ENCODE peak calls at places on chromosomes 13 and 19, in four cellular contexts. One of them, this sample, is unnamed.
A peak's percentile ranks its signal among the peaks of the same experiment; 100 is the strongest.

GRCh38 chr19:46861691-46862503 is 1.1 kb downstream of the ARHGAP35 start:
- DNase-seq in AG09309: no peak
- DNase-seq in right lobe of liver: peak; percentile 66
- DNase-seq in PC-9: no peak
- DNase-seq in this sample: peak; percentile 48

GRCh38 chr13:79380943-79381445 is 25.1 kb downstream of the RBM26 start:
- DNase-seq in PC-9: no peak
- DNase-seq in AG09309: no peak
- DNase-seq in right lobe of liver: no peak
- DNase-seq in this sample: no peak

GRCh38 chr19:42634409-42635232 is 39.9 kb upstream of the CEACAM8 start:
- DNase-seq in PC-9: no peak
- DNase-seq in right lobe of liver: no peak
- DNase-seq in AG09309: no peak
- DNase-seq in this sample: peak; percentile 58

GRCh38 chr19:5691930-5692784 is 2.1 kb downstream of the RPL36 start:
- DNase-seq in right lobe of liver: no peak
- DNase-seq in AG09309: no peak
- DNase-seq in PC-9: no peak
- DNase-seq in this sample: peak; percentile 63

GRCh38 chr19:36009220-36009619 is 607 bp upstream of the SYNE4 start:
- DNase-seq in PC-9: no peak
- DNase-seq in AG09309: no peak
- DNase-seq in right lobe of liver: peak; percentile 79
- DNase-seq in this sample: peak; percentile 66

GRCh38 chr13:113763961-113764792 is 5.2 kb downstream of the TMEM255B start:
- DNase-seq in PC-9: no peak
- DNase-seq in AG09309: no peak
- DNase-seq in right lobe of liver: no peak
- DNase-seq in this sample: no peak

GRCh38 chr13:31945202-31945978 is 86.2 kb upstream of the FRY start:
- DNase-seq in PC-9: peak; percentile 97
- DNase-seq in AG09309: peak; percentile 84
- DNase-seq in right lobe of liver: peak; percentile 57
- DNase-seq in this sample: peak; percentile 87

GRCh38 chr13:33179463-33179862 is 106.1 kb downstream of the STARD13 start:
- DNase-seq in PC-9: no peak
- DNase-seq in AG09309: no peak
- DNase-seq in right lobe of liver: no peak
- DNase-seq in this sample: no peak

GRCh38 chr13:46893820-46894533 is 2.9 kb downstream of the HTR2A start:
- DNase-seq in PC-9: no peak
- DNase-seq in right lobe of liver: peak; percentile 71
- DNase-seq in AG09309: no peak
- DNase-seq in this sample: peak; percentile 79

GRCh38 chr19:5292843-5293606 is 47.6 kb downstream of the PTPRS start:
- DNase-seq in right lobe of liver: no peak
- DNase-seq in AG09309: no peak
- DNase-seq in PC-9: no peak
- DNase-seq in this sample: peak; percentile 90

GRCh38 chr13:26219726-26220125 is 2.4 kb downstream of the RNF6 start:
- DNase-seq in AG09309: peak; percentile 25
- DNase-seq in PC-9: no peak
- DNase-seq in right lobe of liver: no peak
- DNase-seq in this sample: no peak

GRCh38 chr13:47094734-47095434 is 198.0 kb upstream of the HTR2A start:
- DNase-seq in right lobe of liver: no peak
- DNase-seq in PC-9: no peak
- DNase-seq in AG09309: no peak
- DNase-seq in this sample: no peak

GRCh38 chr19:55157064-55157908 is at the start of gene TNNI3:
- DNase-seq in AG09309: no peak
- DNase-seq in PC-9: no peak
- DNase-seq in right lobe of liver: no peak
- DNase-seq in this sample: no peak

GRCh38 chr19:35169226-35169995 is 14.9 kb downstream of the FXYD5 start:
- DNase-seq in PC-9: peak; percentile 72
- DNase-seq in right lobe of liver: no peak
- DNase-seq in AG09309: no peak
- DNase-seq in this sample: no peak

GRCh38 chr13:41694902-41695301 is 237.6 kb downstream of the RGCC start:
- DNase-seq in AG09309: peak; percentile 91
- DNase-seq in right lobe of liver: no peak
- DNase-seq in PC-9: no peak
- DNase-seq in this sample: peak; percentile 81

GRCh38 chr13:110771194-110771593 is 57.7 kb downstream of the ING1 start:
- DNase-seq in PC-9: no peak
- DNase-seq in AG09309: no peak
- DNase-seq in right lobe of liver: no peak
- DNase-seq in this sample: no peak

GRCh38 chr19:31974290-31974689 is 371.1 kb upstream of the ZNF507 start:
- DNase-seq in right lobe of liver: no peak
- DNase-seq in AG09309: no peak
- DNase-seq in PC-9: no peak
- DNase-seq in this sample: no peak

GRCh38 chr13:30679483-30680330 is 55.6 kb upstream of the ALOX5AP start:
- DNase-seq in PC-9: no peak
- DNase-seq in right lobe of liver: no peak
- DNase-seq in AG09309: no peak
- DNase-seq in this sample: no peak

GRCh38 chr19:44512326-44513298 is 12.3 kb upstream of the ZNF180 start:
- DNase-seq in right lobe of liver: no peak
- DNase-seq in AG09309: peak; percentile 31
- DNase-seq in PC-9: peak; percentile 73
- DNase-seq in this sample: peak; percentile 42

GRCh38 chr13:92574499-92574898 is 652.1 kb upstream of the GPC6 start:
- DNase-seq in right lobe of liver: no peak
- DNase-seq in PC-9: no peak
- DNase-seq in AG09309: no peak
- DNase-seq in this sample: no peak

GRCh38 chr19:55209430-55210119 is at the start of gene PTPRH:
- DNase-seq in right lobe of liver: no peak
- DNase-seq in AG09309: no peak
- DNase-seq in PC-9: peak; percentile 70
- DNase-seq in this sample: no peak

GRCh38 chr13:36718146-36718545 is 44.3 kb downstream of the SERTM1 start:
- DNase-seq in PC-9: no peak
- DNase-seq in right lobe of liver: no peak
- DNase-seq in AG09309: no peak
- DNase-seq in this sample: no peak

GRCh38 chr13:37868691-37869505 is 674 bp downstream of the TRPC4 start:
- DNase-seq in PC-9: no peak
- DNase-seq in AG09309: no peak
- DNase-seq in right lobe of liver: peak; percentile 31
- DNase-seq in this sample: peak; percentile 9

GRCh38 chr19:43780706-43781525 is at the start of gene KCNN4:
- DNase-seq in PC-9: peak; percentile 80
- DNase-seq in AG09309: peak; percentile 39
- DNase-seq in right lobe of liver: no peak
- DNase-seq in this sample: peak; percentile 68

GRCh38 chr13:29547135-29547534 is 48.4 kb downstream of the SLC7A1 start:
- DNase-seq in PC-9: no peak
- DNase-seq in AG09309: no peak
- DNase-seq in right lobe of liver: no peak
- DNase-seq in this sample: no peak

GRCh38 chr13:80706164-80706471 is 365.2 kb upstream of the SPRY2 start:
- DNase-seq in PC-9: no peak
- DNase-seq in right lobe of liver: no peak
- DNase-seq in AG09309: no peak
- DNase-seq in this sample: no peak

GRCh38 chr13:71866173-71867091 is 572 bp downstream of the DACH1 start:
- DNase-seq in PC-9: no peak
- DNase-seq in right lobe of liver: peak; percentile 60
- DNase-seq in AG09309: no peak
- DNase-seq in this sample: no peak

GRCh38 chr19:13029301-13029880 is 34.1 kb downstream of the NFIX start:
- DNase-seq in right lobe of liver: no peak
- DNase-seq in AG09309: no peak
- DNase-seq in PC-9: no peak
- DNase-seq in this sample: no peak

GRCh38 chr19:13027557-13027956 is 32.3 kb downstream of the NFIX start:
- DNase-seq in right lobe of liver: no peak
- DNase-seq in PC-9: no peak
- DNase-seq in AG09309: no peak
- DNase-seq in this sample: no peak

GRCh38 chr19:13031917-13032623 is 36.8 kb downstream of the NFIX start:
- DNase-seq in AG09309: no peak
- DNase-seq in right lobe of liver: no peak
- DNase-seq in PC-9: peak; percentile 68
- DNase-seq in this sample: peak; percentile 82

GRCh38 chr19:13028027-13028426 is 32.8 kb downstream of the NFIX start:
- DNase-seq in PC-9: no peak
- DNase-seq in AG09309: no peak
- DNase-seq in right lobe of liver: no peak
- DNase-seq in this sample: no peak

GRCh38 chr19:13029893-13030292 is 34.6 kb downstream of the NFIX start:
- DNase-seq in PC-9: no peak
- DNase-seq in right lobe of liver: no peak
- DNase-seq in AG09309: no peak
- DNase-seq in this sample: peak; percentile 61
- TF ChIP-seq CTCF in PC-9: peak; percentile 56
- TF ChIP-seq CTCF in right lobe of liver: peak; percentile 31
- TF ChIP-seq CTCF in AG09309: peak; percentile 32
- TF ChIP-seq CTCF in this sample: peak; percentile 36

GRCh38 chr19:49408816-49409440 is 14.3 kb downstream of the PTH2 start:
- DNase-seq in PC-9: no peak
- DNase-seq in right lobe of liver: no peak
- DNase-seq in AG09309: no peak
- DNase-seq in this sample: no peak
- H3K4me3 ChIP-seq in PC-9: no peak overlapping the region
- H3K4me3 ChIP-seq in right lobe of liver: no peak overlapping the region
- H3K4me3 ChIP-seq in AG09309: no peak overlapping the region
- H3K4me3 ChIP-seq in this sample: no peak overlapping the region

GRCh38 chr19:50817941-50818858 is 5.4 kb downstream of the KLK1 start:
- DNase-seq in PC-9: no peak
- DNase-seq in AG09309: no peak
- DNase-seq in right lobe of liver: no peak
- DNase-seq in this sample: peak; percentile 72
- TF ChIP-seq CTCF in PC-9: no peak
- TF ChIP-seq CTCF in AG09309: no peak
- TF ChIP-seq CTCF in right lobe of liver: no peak
- TF ChIP-seq CTCF in this sample: no peak

GRCh38 chr19:2594319-2594718 is 108.2 kb downstream of the GNG7 start:
- DNase-seq in PC-9: no peak
- DNase-seq in right lobe of liver: no peak
- DNase-seq in AG09309: no peak
- DNase-seq in this sample: no peak

GRCh38 chr19:2592824-2593223 is 109.7 kb downstream of the GNG7 start:
- DNase-seq in right lobe of liver: no peak
- DNase-seq in PC-9: no peak
- DNase-seq in AG09309: no peak
- DNase-seq in this sample: no peak

GRCh38 chr19:2591537-2592291 is 110.8 kb downstream of the GNG7 start:
- DNase-seq in PC-9: no peak
- DNase-seq in right lobe of liver: no peak
- DNase-seq in AG09309: no peak
- DNase-seq in this sample: no peak

GRCh38 chr19:2589441-2589840 is 113.1 kb downstream of the GNG7 start:
- DNase-seq in AG09309: no peak
- DNase-seq in PC-9: no peak
- DNase-seq in right lobe of liver: no peak
- DNase-seq in this sample: no peak

DNA sequence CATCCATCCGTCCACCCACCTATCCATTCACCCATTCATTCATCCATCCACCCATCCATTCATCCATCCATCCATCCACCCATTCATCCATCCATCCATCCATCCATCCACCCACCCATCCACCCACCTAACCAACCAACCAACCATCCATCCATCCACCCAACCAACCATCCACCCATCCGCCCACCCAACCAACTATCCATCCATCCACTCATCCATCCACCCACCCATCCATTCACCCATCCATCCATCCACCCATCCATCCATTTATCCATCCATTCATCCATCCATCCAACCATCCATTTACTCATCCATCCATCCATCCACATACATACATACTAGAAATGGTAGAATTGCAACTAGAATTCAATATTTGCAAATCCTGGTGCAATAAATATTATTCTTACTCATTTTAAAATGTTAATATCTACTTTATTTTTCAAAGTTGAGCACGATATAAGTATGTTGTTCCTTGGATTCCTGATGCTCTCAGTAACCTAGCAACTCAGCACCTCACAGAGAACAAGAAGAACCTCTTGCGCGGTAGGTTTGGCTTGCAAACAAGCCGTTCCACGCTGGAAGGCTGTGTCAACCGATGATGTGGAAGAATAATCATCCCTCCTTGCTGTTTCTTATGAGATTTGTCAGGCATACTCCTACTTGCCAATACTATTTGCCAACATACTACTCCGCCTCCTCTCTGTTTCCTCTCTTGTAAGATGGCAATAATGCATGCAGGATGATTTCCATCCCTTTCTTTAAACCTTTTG is 111.7 kb downstream of the GNG7 start:
- DNase-seq in AG09309: no peak
- DNase-seq in right lobe of liver: no peak
- DNase-seq in PC-9: no peak
- DNase-seq in this sample: no peak
- H3K4me3 ChIP-seq in AG09309: no peak overlapping the region
- H3K4me3 ChIP-seq in right lobe of liver: no peak overlapping the region
- H3K4me3 ChIP-seq in PC-9: no peak overlapping the region
- H3K4me3 ChIP-seq in this sample: no peak overlapping the region

GRCh38 chr19:18419195-18419698 is at the start of gene SSBP4:
- DNase-seq in right lobe of liver: peak; percentile 76
- DNase-seq in AG09309: no peak
- DNase-seq in PC-9: peak; percentile 48
- DNase-seq in this sample: peak; percentile 80
- TF ChIP-seq CTCF in right lobe of liver: peak; percentile 24
- TF ChIP-seq CTCF in AG09309: peak; percentile 2
- TF ChIP-seq CTCF in PC-9: no peak
- TF ChIP-seq CTCF in this sample: no peak

GRCh38 chr19:40723661-40724254 is 6.8 kb downstream of the ITPKC start:
- DNase-seq in right lobe of liver: no peak
- DNase-seq in AG09309: no peak
- DNase-seq in PC-9: no peak
- DNase-seq in this sample: no peak

GRCh38 chr19:40721936-40722661 is 5.2 kb downstream of the ITPKC start:
- DNase-seq in AG09309: no peak
- DNase-seq in right lobe of liver: no peak
- DNase-seq in PC-9: no peak
- DNase-seq in this sample: peak; percentile 25

GRCh38 chr19:40718774-40719391 is 2.0 kb downstream of the ITPKC start:
- DNase-seq in PC-9: peak; percentile 83
- DNase-seq in right lobe of liver: peak; percentile 94
- DNase-seq in AG09309: no peak
- DNase-seq in this sample: peak; percentile 76

GRCh38 chr19:40719414-40719894 is 2.5 kb downstream of the ITPKC start:
- DNase-seq in right lobe of liver: no peak
- DNase-seq in PC-9: peak; percentile 55
- DNase-seq in AG09309: no peak
- DNase-seq in this sample: peak; percentile 18

GRCh38 chr19:40721140-40721486 is 4.2 kb downstream of the ITPKC start:
- DNase-seq in PC-9: no peak
- DNase-seq in AG09309: no peak
- DNase-seq in right lobe of liver: no peak
- DNase-seq in this sample: no peak
- H3K4me3 ChIP-seq in PC-9: no peak overlapping the region
- H3K4me3 ChIP-seq in AG09309: no peak overlapping the region
- H3K4me3 ChIP-seq in right lobe of liver: no peak overlapping the region
- H3K4me3 ChIP-seq in this sample: peak overlapping the region; percentile 70